ENCODE peak calls at places on chromosomes 4 and X, in five cellular contexts. F is CD8-positive, alpha-beta memory T cell; B is CD4-positive, alpha-beta memory T cell; L is body of pancreas; D is uterus. A is an unnamed sample. For H3K4me1, the result is how much of the 10 kb centered on the place peaks cover.

GRCh38 chr4:176413171-176413570 is 93.4 kb downstream of the SPCS3 start:
- DNase-seq in F (no peak), B (no peak), L (no peak), D (no peak), A (no peak)

GRCh38 chrX:45322820-45323219 is 122.1 kb upstream of the DIPK2B start:
- DNase-seq in F (no peak), B (no peak), L (no peak), D (no peak), A (no peak)

GRCh38 chr4:42412251-42412650 is 15.0 kb downstream of the SHISA3 start:
- DNase-seq in F (no peak), B (no peak), L (no peak), D (no peak), A (no peak)

GRCh38 chr4:13642576-13642975 is 15.1 kb upstream of the BOD1L1 start:
- DNase-seq in F (no peak), B (no peak), L (peak), D (peak), A (no peak)

GRCh38 chr4:130808492-130808891 is 1712.5 kb downstream of the C4orf33 start:
- DNase-seq in F (no peak), B (no peak), L (no peak), D (no peak), A (no peak)

GRCh38 chrX:16659326-16659725 is 9.4 kb downstream of the S100G start:
- DNase-seq in F (no peak), B (no peak), L (no peak), D (no peak), A (no peak)

GRCh38 chrX:19225906-19226305 is 103.6 kb upstream of the ADGRG2 start:
- DNase-seq in F (no peak), B (no peak), L (no peak), D (no peak), A (no peak)

GRCh38 chr4:38745881-38746280 is 36.9 kb downstream of the TLR10 start:
- DNase-seq in F (no peak), B (no peak), L (no peak), D (no peak), A (no peak)

GRCh38 chrX:17359500-17359899 is 15.5 kb upstream of the NHS start:
- DNase-seq in F (no peak), B (no peak), L (no peak), D (no peak), A (no peak)

GRCh38 chr4:67871867-67872266 is 11.9 kb downstream of the TMPRSS11D start:
- DNase-seq in F (no peak), B (no peak), L (no peak), D (no peak), A (no peak)

GRCh38 chr4:82898322-82899243 is 2.0 kb upstream of the THAP9 start:
- DNase-seq in F (no peak), B (peak), L (peak), D (no peak), A (no peak)

GRCh38 chrX:154373340-154374306 is 811 bp downstream of the FLNA start:
- DNase-seq in F (no peak), B (no peak), L (peak), D (peak), A (peak)

GRCh38 chrX:23435575-23435974 is 100.9 kb downstream of the PTCHD1 start:
- DNase-seq in F (no peak), B (no peak), L (no peak), D (no peak), A (no peak)

GRCh38 chr4:151129801-151130200 is 30.4 kb downstream of the RPS3A start:
- DNase-seq in F (no peak), B (no peak), L (no peak), D (no peak), A (no peak)

GRCh38 chr4:87093443-87094123 is 126.8 kb downstream of the KLHL8 start:
- DNase-seq in F (peak), B (peak), L (peak), D (no peak), A (no peak)

GRCh38 chr4:89049853-89050252 is 7.1 kb downstream of the FAM13A start:
- DNase-seq in F (no peak), B (no peak), L (no peak), D (no peak), A (no peak)

GRCh38 chrX:139762400-139763183 is 54.6 kb upstream of the MCF2 start:
- DNase-seq in F (no peak), B (no peak), L (peak), D (no peak), A (no peak)

GRCh38 chrX:71253253-71254091 is 468 bp downstream of the ZMYM3 start:
- DNase-seq in F (peak), B (no peak), L (peak), D (peak), A (no peak)

GRCh38 chrX:110050386-110050785 is 47.5 kb downstream of the TMEM164 start:
- DNase-seq in F (no peak), B (no peak), L (no peak), D (no peak), A (no peak)

GRCh38 chr4:3385719-3386440 is 55.9 kb upstream of the HGFAC start:
- DNase-seq in F (no peak), B (no peak), L (no peak), D (no peak), A (peak)
- H3K4me1 ChIP-seq in F (under half), B (under half), L (under half), D (under half), A (under half)

DNA sequence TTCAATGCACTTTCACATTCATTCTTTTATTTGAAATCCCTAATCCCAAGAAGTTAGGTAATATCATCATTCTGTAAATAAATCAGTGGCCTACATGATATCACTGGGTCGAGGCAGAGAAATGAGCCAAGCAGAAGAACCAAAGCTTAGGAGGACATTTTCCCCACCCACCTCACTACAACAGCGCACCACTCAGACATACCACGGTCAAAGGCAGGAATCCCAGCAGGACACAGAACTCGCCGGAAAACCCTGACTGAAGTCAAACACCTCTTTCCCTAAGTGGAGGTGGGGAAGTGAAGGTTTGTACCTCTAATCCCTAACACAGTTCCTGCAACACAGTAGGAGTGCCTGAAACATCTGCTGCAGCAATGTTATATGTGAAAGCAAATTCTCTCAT is 21.5 kb downstream of the RELL1 start:
- DNase-seq in F (no peak), B (no peak), L (no peak), D (no peak), A (no peak)
- H3K4me1 ChIP-seq in F (under half), B (under half), L (under half), D (under half), A (half or more)

GRCh38 chrX:129759576-129760061 is 20.1 kb upstream of the SASH3 start:
- DNase-seq in F (peak), B (peak), L (no peak), D (no peak), A (no peak)

GRCh38 chrX:129760981-129761380 is 18.8 kb upstream of the SASH3 start:
- DNase-seq in F (no peak), B (no peak), L (no peak), D (no peak), A (no peak)

GRCh38 chrX:129760155-129760554 is 19.6 kb upstream of the SASH3 start:
- DNase-seq in F (no peak), B (no peak), L (no peak), D (no peak), A (no peak)

GRCh38 chrX:129754266-129755024 is 15.7 kb downstream of the XPNPEP2 start:
- DNase-seq in F (no peak), B (no peak), L (no peak), D (no peak), A (no peak)

GRCh38 chrX:129755779-129756650 is 17.2 kb downstream of the XPNPEP2 start:
- DNase-seq in F (peak), B (peak), L (no peak), D (no peak), A (no peak)
- H3K4me1 ChIP-seq in F (half or more), B (half or more), L (under half), D (under half), A (under half)

DNA sequence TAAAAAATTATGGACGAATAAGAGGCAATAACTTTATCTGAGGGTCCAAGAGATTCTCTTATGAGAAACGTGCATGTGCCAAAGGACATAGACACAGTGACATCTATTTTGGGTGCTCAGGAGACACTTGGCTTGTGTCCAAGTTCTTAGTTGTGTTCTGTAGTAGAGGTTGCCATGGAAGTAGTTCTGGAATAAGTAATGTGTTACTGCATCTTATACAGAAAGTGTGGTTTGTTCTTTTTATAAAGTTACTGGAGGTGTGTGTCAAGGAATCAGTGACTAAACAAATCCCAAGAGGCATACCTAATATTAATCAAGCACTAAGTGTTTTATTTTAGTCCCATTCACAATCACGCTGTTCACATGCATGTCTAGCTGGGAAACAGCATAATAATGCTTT is 305.7 kb downstream of the ARHGAP24 start:
- DNase-seq in F (no peak), B (no peak), L (no peak), D (no peak), A (no peak)
- H3K4me1 ChIP-seq in F (under half), B (under half), L (under half), D (under half), A (under half)

GRCh38 chrX:97401154-97401553 is 517.4 kb downstream of the RPA4 start:
- DNase-seq in F (no peak), B (no peak), L (no peak), D (no peak), A (no peak)

GRCh38 chrX:97402903-97403302 is 519.2 kb downstream of the RPA4 start:
- DNase-seq in F (no peak), B (no peak), L (no peak), D (no peak), A (no peak)

GRCh38 chrX:97402333-97402732 is 518.6 kb downstream of the RPA4 start:
- DNase-seq in F (no peak), B (no peak), L (no peak), D (no peak), A (no peak)

GRCh38 chrX:97400492-97400891 is 516.8 kb downstream of the RPA4 start:
- DNase-seq in F (no peak), B (no peak), L (no peak), D (no peak), A (no peak)

GRCh38 chrX:97401586-97402101 is 517.9 kb downstream of the RPA4 start:
- DNase-seq in F (no peak), B (no peak), L (no peak), D (no peak), A (no peak)
- H3K4me1 ChIP-seq in F (under half), B (under half), L (under half), D (under half), A (under half)

GRCh38 chrX:10110316-10110932 is 46.4 kb upstream of the CLCN4 start:
- DNase-seq in F (no peak), B (no peak), L (no peak), D (no peak), A (no peak)

GRCh38 chrX:10109695-10110094 is 47.1 kb upstream of the CLCN4 start:
- DNase-seq in F (no peak), B (no peak), L (no peak), D (peak), A (no peak)

GRCh38 chrX:10112510-10112909 is 44.3 kb upstream of the CLCN4 start:
- DNase-seq in F (no peak), B (no peak), L (no peak), D (no peak), A (no peak)

GRCh38 chrX:10111364-10112148 is 45.2 kb upstream of the CLCN4 start:
- DNase-seq in F (peak), B (peak), L (no peak), D (no peak), A (no peak)

DNA sequence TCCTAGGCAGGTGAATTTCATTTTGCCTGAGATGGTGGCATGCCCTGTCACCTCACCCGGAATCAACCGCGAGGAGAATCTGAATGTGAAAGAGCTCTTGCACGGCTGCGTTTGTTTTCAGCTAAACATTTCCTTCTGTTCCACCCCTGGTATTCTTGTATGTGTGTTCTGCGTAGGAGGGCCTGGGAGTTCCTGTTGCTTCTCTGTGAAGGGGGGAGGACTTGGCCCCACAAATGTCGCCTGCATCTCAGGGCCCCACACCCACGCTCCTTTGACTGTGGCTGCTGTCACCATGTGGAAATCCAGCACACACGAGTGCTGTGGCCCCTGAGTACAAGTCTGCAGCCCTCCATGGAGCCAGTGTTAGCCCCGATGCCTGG is 45.8 kb upstream of the CLCN4 start:
- DNase-seq in F (peak), B (peak), L (no peak), D (no peak), A (no peak)
- H3K4me1 ChIP-seq in F (half or more), B (half or more), L (under half), D (under half), A (under half)

GRCh38 chr4:2791518-2792395 is 1.1 kb upstream of the SH3BP2 start:
- DNase-seq in F (no peak), B (no peak), L (no peak), D (peak), A (no peak)
- H3K4me1 ChIP-seq in F (under half), B (under half), L (half or more), D (under half), A (under half)

DNA sequence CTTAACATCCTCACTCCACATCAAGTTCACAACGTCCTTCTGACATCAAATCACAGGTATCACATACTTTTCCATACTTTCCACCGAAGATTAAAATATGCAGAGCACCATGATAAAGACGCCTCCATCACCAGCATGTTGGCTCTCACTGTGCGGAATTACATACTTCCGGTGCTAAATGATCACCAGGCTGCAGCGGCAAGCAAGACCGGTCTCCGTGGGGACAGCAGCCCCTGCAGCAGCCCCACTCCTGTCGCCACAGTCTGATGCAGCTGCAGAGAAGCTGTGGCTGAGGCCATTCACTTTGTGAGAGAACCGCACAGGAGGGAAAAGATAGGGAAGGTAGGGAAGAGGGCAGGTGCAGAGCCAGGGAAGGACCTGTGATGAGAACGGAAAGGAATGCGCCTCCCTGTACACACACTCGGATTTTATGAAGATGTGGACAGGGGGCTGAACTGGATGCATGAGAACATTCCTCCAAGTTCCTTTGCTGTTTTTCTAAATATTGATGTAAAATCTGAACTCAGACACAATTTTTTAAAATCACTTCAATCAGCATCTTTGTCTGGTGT is 38.3 kb downstream of the AFAP1 start:
- DNase-seq in F (no peak), B (no peak), L (no peak), D (no peak), A (no peak)
- H3K4me1 ChIP-seq in F (under half), B (under half), L (under half), D (under half), A (under half)

GRCh38 chr4:8311096-8312068 is 41.8 kb downstream of the HTRA3 start:
- DNase-seq in F (no peak), B (no peak), L (peak), D (peak), A (peak)
- H3K4me1 ChIP-seq in F (under half), B (under half), L (under half), D (under half), A (under half)